ENCODE peak calls at places on chromosomes 13 and 19, in five cellular contexts. Q is stomach, Z is HCT116, B is ovary, P is Peyer's patch. Y is an unnamed sample. For H3K4me1, the result is how much of the 10 kb centered on the place peaks cover.

GRCh38 chr13:42110410-42111155 is 62.1 kb downstream of the DGKH start:
- DNase-seq in Q (no peak), Z (peak), B (no peak), P (no peak), Y (no peak)

GRCh38 chr13:44312131-44312530 is 61.5 kb upstream of the SERP2 start:
- DNase-seq in Q (no peak), Z (no peak), B (no peak), P (no peak), Y (no peak)

GRCh38 chr19:14826006-14826405 is 9.0 kb downstream of the OR7A5 start:
- DNase-seq in Q (no peak), Z (no peak), B (no peak), P (no peak), Y (no peak)

GRCh38 chr19:37778613-37779138 is 710 bp downstream of the ZNF573 start:
- DNase-seq in Q (no peak), Z (no peak), B (no peak), P (no peak), Y (no peak)

GRCh38 chr13:27004389-27004788 is 167.2 kb downstream of the USP12 start:
- DNase-seq in Q (no peak), Z (no peak), B (no peak), P (no peak), Y (no peak)

GRCh38 chr13:51006067-51006800 is 96.6 kb downstream of the RNASEH2B start:
- DNase-seq in Q (no peak), Z (no peak), B (no peak), P (no peak), Y (no peak)

GRCh38 chr13:74289130-74289529 is 154.9 kb upstream of the KLF12 start:
- DNase-seq in Q (no peak), Z (no peak), B (no peak), P (no peak), Y (no peak)

GRCh38 chr19:6720369-6721112 is at the start of gene C3:
- DNase-seq in Q (peak), Z (no peak), B (peak), P (no peak), Y (peak)

GRCh38 chr13:31044658-31045620 is 112.5 kb downstream of the TEX26 start:
- DNase-seq in Q (no peak), Z (peak), B (no peak), P (peak), Y (no peak)

GRCh38 chr13:76293346-76293745 is 592.9 kb downstream of the KCTD12 start:
- DNase-seq in Q (no peak), Z (no peak), B (no peak), P (no peak), Y (no peak)

GRCh38 chr19:39046037-39046821 is 13.9 kb upstream of the FBXO27 start:
- DNase-seq in Q (peak), Z (peak), B (no peak), P (peak), Y (no peak)

GRCh38 chr19:53971608-53972007 is 8.9 kb downstream of the CACNG8 start:
- DNase-seq in Q (no peak), Z (no peak), B (no peak), P (no peak), Y (peak)

GRCh38 chr13:106865706-106866288 is 297.9 kb upstream of the ARGLU1 start:
- DNase-seq in Q (no peak), Z (no peak), B (no peak), P (no peak), Y (no peak)

GRCh38 chr19:45154064-45154827 is 6.5 kb downstream of the NKPD1 start:
- DNase-seq in Q (no peak), Z (peak), B (no peak), P (no peak), Y (no peak)

GRCh38 chr19:40285353-40286234 is 449 bp upstream of the AKT2 start:
- DNase-seq in Q (peak), Z (peak), B (peak), P (peak), Y (peak)

GRCh38 chr13:72850959-72851677 is 69.2 kb downstream of the PIBF1 start:
- DNase-seq in Q (no peak), Z (no peak), B (no peak), P (peak), Y (peak)

GRCh38 chr13:53127378-53127777 is 98.8 kb downstream of the OLFM4 start:
- DNase-seq in Q (no peak), Z (no peak), B (no peak), P (no peak), Y (no peak)

GRCh38 chr19:4367781-4368127 is 24.4 kb downstream of the MPND start:
- DNase-seq in Q (no peak), Z (no peak), B (no peak), P (no peak), Y (no peak)

GRCh38 chr19:51663650-51664049 is 17.0 kb upstream of the SIGLEC14 start:
- DNase-seq in Q (no peak), Z (no peak), B (no peak), P (no peak), Y (no peak)

GRCh38 chr19:42850981-42851717 is 28.4 kb downstream of the PSG1 start:
- DNase-seq in Q (no peak), Z (peak), B (no peak), P (peak), Y (no peak)

GRCh38 chr19:45250832-45251451 is at the start of gene MARK4:
- DNase-seq in Q (peak), Z (peak), B (peak), P (peak), Y (peak)

GRCh38 chr19:1250374-1251232 is 2.2 kb downstream of the MIDN start:
- DNase-seq in Q (no peak), Z (no peak), B (peak), P (peak), Y (peak)

GRCh38 chr13:99314640-99315176 is 7.5 kb upstream of the GPR183 start:
- DNase-seq in Q (no peak), Z (peak), B (no peak), P (peak), Y (no peak)

GRCh38 chr13:50129923-50130685 is 114.9 kb downstream of the KCNRG start:
- DNase-seq in Q (no peak), Z (no peak), B (peak), P (peak), Y (peak)

GRCh38 chr13:102977471-102977870 is 88.7 kb downstream of the SLC10A2 start:
- DNase-seq in Q (no peak), Z (no peak), B (no peak), P (peak), Y (no peak)

GRCh38 chr19:610801-611505 is 21.3 kb downstream of the HCN2 start:
- DNase-seq in Q (peak), Z (no peak), B (peak), P (peak), Y (no peak)

GRCh38 chr19:36215276-36216171 is 618 bp downstream of the ZNF146 start:
- DNase-seq in Q (no peak), Z (no peak), B (no peak), P (no peak), Y (no peak)

GRCh38 chr19:57914517-57914916 is 1.9 kb downstream of the ZNF417 start:
- DNase-seq in Q (no peak), Z (no peak), B (no peak), P (no peak), Y (no peak)

GRCh38 chr19:18387395-18387794 is 1.4 kb downstream of the GDF15 start:
- DNase-seq in Q (no peak), Z (no peak), B (no peak), P (no peak), Y (no peak)

GRCh38 chr19:18386543-18387251 is 739 bp downstream of the GDF15 start:
- DNase-seq in Q (no peak), Z (no peak), B (no peak), P (no peak), Y (peak)

GRCh38 chr19:18385359-18385674 is 641 bp upstream of the GDF15 start:
- DNase-seq in Q (no peak), Z (no peak), B (no peak), P (no peak), Y (no peak)

GRCh38 chr19:18384775-18385174 is 1.2 kb upstream of the GDF15 start:
- DNase-seq in Q (no peak), Z (no peak), B (no peak), P (no peak), Y (no peak)

DNA sequence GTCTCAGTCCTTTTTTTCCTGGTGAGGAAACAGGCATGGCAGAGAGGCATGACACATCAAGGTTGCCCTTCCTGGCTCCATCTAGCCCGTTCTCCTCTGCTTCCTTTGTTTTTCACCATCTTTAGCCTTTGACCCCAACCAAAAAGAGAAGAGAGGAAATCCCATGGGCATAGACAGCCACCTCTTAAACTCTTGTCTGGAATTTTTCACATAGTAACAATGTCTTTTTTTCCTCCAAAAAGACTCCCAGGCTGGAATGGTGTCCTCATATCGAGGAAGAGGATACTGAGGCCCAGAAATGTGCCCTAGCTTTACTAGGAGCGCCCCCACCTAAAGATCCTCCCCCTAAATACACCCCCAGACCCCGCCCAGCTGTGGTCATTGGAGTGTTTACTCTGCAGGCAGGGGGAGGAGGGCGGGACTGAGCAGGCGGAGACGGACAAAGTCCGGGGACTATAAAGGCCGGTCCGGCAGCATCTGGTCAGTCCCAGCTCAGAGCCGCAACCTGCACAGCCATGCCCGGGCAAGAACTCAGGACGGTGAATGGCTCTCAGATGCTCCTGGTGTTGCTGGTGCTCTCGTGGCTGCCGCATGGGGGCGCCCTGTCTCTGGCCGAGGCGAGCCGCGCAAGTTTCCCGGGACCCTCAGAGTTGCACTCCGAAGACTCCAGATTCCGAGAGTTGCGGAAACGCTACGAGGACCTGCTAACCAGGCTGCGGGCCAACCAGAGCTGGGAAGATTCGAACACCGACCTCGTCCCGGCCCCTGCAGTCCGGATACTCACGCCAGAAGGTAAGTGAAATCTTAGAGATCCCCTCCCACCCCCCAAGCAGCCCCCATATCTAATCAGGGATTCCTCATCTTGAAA is at the start of gene GDF15:
- DNase-seq in Q (peak), Z (peak), B (peak), P (peak), Y (peak)
- TF ChIP-seq POLR2A in Q (peak), Z (peak), B (no peak), P (peak), Y (peak)

GRCh38 chr13:33256148-33256547 is 29.4 kb downstream of the STARD13 start:
- DNase-seq in Q (no peak), Z (no peak), B (no peak), P (no peak), Y (no peak)
- H3K4me1 ChIP-seq in Q (under half), Z (under half), B (under half), P (under half), Y (under half)

GRCh38 chr13:113457510-113457909 is 4.2 kb upstream of the ADPRHL1 start:
- DNase-seq in Q (no peak), Z (no peak), B (no peak), P (no peak), Y (no peak)
- H3K27ac ChIP-seq in Q (no peak), Z (no peak), B (no peak), P (no peak), Y (no peak)

GRCh38 chr19:23914402-23915286 is at the start of gene ZNF726:
- DNase-seq in Q (peak), Z (no peak), B (peak), P (peak), Y (peak)
- TF ChIP-seq POLR2A in Q (no peak), Z (no peak), B (no peak), P (no peak), Y (peak)

DNA sequence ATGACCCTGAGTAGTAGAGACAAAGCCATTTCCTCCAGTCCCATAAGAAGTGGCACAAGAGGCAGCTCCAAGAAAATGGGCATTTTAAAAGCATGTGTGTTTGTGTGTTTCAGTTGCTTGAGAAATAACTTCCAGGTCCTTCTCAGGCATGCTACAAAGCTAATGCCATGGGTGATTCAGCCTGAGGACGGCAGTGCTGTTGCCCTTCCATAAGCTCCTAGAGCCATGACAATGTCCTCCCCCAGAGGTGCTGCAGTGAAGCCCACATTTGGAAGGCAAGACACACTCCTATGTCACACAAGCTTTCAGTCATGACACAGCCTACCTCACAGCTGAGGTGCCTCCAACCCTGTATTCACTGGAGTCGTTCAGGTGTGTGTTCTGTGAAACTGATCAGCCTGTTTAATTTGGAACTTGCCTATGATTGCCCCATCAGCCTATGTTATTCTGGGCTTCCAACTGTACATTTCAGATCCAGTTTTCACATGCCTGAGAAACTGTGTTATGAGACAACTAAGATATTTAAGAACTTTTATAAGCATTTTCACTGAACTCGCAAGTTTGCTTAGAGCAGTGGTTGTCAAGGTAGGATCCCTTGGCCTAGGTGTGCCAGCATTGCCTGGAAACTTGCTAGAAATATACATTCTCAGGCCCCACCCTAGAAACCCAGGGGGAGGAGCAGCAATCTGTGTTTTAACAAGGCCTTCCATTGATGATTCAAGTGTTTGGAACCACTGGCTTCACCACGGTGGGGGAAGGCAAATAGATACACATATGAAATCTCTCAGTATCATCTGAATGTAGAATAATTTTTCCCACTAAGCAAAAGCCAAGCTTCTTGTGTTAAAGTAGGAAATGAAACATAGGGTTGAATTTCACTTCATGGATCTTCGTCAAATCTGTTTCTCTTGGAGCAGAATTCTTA is 213.4 kb downstream of the FOXO1 start:
- DNase-seq in Q (no peak), Z (no peak), B (no peak), P (no peak), Y (no peak)
- H3K4me1 ChIP-seq in Q (under half), Z (under half), B (under half), P (under half), Y (under half)

DNA sequence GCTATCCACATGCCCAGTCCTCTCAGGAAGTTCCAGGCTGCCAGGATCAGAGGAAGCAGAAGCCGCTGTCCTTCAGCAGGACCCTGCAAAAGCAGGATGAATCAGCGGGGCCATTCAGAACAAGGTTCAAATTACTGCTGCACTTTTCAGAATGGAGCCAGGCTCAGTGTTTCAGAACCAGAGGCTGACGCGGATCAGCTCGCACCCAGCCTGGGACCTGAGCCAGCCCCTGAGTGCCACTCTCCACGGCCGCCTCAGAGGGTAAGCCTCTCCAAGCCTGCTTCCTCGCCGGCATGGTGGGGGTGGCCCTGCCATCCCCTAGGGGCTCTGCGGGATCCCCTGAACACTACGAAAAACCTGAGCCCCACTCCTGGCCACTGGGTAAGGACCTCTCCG is 24.7 kb downstream of the RASA3 start:
- DNase-seq in Q (no peak), Z (no peak), B (peak), P (peak), Y (peak)
- H3K27ac ChIP-seq in Q (no peak), Z (no peak), B (no peak), P (peak), Y (no peak)

Y was measured in right lobe of liver.